ENCODE peak calls at places on chromosome 21, in five cellular contexts. O, Q, K, W and P are unnamed samples.

GRCh38 chr21:40047993-40048730 is 180.9 kb downstream of the PCP4 start:
- DNase-seq in Q (no peak), K (no peak), W (no peak), O (no peak), P (no peak)

GRCh38 chr21:38621132-38621531 is 122.9 kb upstream of the ERG start:
- DNase-seq in K (no peak), O (peak), W (no peak), Q (no peak), P (no peak)

GRCh38 chr21:29300547-29301138 is 1.9 kb downstream of the BACH1 start:
- DNase-seq in K (no peak), W (no peak), O (peak), Q (no peak), P (no peak)

GRCh38 chr21:44093761-44094160 is 13.4 kb upstream of the PWP2 start:
- DNase-seq in O (no peak), W (no peak), Q (no peak), K (no peak), P (no peak)

GRCh38 chr21:45523411-45524101 is 18.7 kb downstream of the SLC19A1 start:
- DNase-seq in W (no peak), K (no peak), O (no peak), Q (no peak), P (no peak)

GRCh38 chr21:45891388-45892155 is 90.0 kb upstream of the COL6A1 start:
- DNase-seq in W (no peak), O (no peak), K (no peak), Q (no peak), P (no peak)

GRCh38 chr21:20452935-20453334 is 545.3 kb upstream of the NCAM2 start:
- DNase-seq in O (no peak), Q (no peak), W (no peak), K (no peak), P (no peak)

GRCh38 chr21:45098867-45099266 is 24.5 kb downstream of the ADARB1 start:
- DNase-seq in W (no peak), Q (peak), K (no peak), O (peak), P (no peak)

GRCh38 chr21:33734326-33734725 is 92.0 kb downstream of the ITSN1 start:
- DNase-seq in K (no peak), Q (no peak), W (no peak), O (peak), P (no peak)

GRCh38 chr21:45224189-45224938 is 63.3 kb downstream of the POFUT2 start:
- DNase-seq in W (no peak), O (no peak), Q (no peak), K (no peak), P (peak)

GRCh38 chr21:38720074-38720473 is 85.7 kb upstream of the ETS2 start:
- DNase-seq in Q (no peak), W (no peak), O (no peak), K (no peak), P (no peak)

GRCh38 chr21:33976082-33976979 is 60.7 kb upstream of the ATP5PO start:
- DNase-seq in K (no peak), W (peak), O (no peak), Q (peak), P (peak)

GRCh38 chr21:34524671-34525601 is 12.9 kb upstream of the KCNE1 start:
- DNase-seq in Q (peak), K (no peak), W (no peak), O (no peak), P (peak)

GRCh38 chr21:38470762-38471161 is 27.5 kb downstream of the ERG start:
- DNase-seq in Q (no peak), O (no peak), K (no peak), W (no peak), P (no peak)

GRCh38 chr21:33152228-33153130 is 77.3 kb upstream of the IFNAR2 start:
- DNase-seq in W (no peak), O (no peak), Q (no peak), K (no peak), P (no peak)

GRCh38 chr21:44261191-44261631 is 486 bp downstream of the DNMT3L start:
- DNase-seq in Q (no peak), O (no peak), K (no peak), W (no peak), P (no peak)

GRCh38 chr21:45109831-45110492 is 35.6 kb downstream of the ADARB1 start:
- DNase-seq in W (no peak), K (no peak), O (peak), Q (no peak), P (no peak)

GRCh38 chr21:32475162-32475812 is 62.8 kb downstream of the EVA1C start:
- DNase-seq in O (no peak), K (no peak), Q (no peak), W (no peak), P (no peak)

GRCh38 chr21:39388038-39388810 is 39.3 kb upstream of the HMGN1 start:
- DNase-seq in Q (peak), W (no peak), O (peak), K (peak), P (peak)

GRCh38 chr21:26843912-26844257 is 1.3 kb downstream of the ADAMTS1 start:
- DNase-seq in O (peak), W (no peak), Q (peak), K (no peak), P (peak)

GRCh38 chr21:44062380-44062779 is 44.8 kb upstream of the PWP2 start:
- DNase-seq in W (no peak), Q (no peak), K (no peak), O (no peak), P (no peak)

DNA sequence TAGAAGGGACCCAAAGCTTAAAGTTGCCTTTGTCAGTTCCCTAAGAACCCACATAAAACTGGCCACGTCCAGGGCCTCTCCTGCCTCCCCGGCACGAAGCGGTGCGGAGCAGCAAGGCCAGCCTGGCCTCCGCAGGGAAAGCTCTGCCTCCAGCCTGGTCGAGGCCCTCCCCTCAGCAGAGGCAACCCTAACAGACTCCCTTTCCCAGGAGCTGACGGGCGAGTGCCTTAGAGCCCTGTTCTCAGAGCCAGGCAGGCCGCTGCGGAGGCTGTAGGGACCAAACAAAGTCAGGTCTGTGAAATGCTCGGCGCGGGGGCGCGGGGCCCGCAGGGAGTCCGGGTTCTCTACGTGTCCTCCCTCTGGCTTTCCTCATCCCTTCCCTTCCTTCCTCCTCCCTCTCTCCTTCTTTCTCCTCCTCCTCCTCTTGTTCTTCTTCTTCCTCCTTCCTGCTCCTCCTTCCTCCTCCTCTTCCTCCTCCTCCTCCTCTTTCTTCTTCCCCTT is 40.7 kb downstream of the RIPK4 start:
- DNase-seq in W (no peak), K (no peak), Q (peak), O (no peak), P (no peak)
- TF ChIP-seq EZH2 in W (no peak), K (no peak), Q (no peak), O (no peak), P (no peak)

DNA sequence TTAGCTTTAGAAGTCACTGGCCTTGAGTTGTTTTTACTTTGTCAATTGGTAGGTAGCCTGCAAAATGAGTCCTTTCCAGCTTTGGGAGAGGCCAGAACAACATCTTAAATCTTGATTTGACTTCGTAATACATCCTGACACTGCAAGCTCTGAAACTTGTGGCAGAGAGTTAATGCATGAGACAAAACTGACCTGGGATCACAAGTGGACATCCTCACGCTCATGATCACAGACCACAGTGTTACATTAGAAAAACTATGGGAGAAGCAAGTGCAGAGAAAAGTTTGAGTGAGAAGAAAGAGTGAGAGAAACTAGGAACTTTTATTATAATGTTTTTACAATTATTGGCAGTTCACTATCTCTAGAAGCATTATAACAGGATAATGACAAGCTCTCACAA is 550.9 kb downstream of the USP25 start:
- DNase-seq in K (no peak), O (no peak), W (no peak), Q (no peak), P (no peak)
- H2AFZ ChIP-seq in K (no peak), O (no peak), W (no peak), Q (peak), P (peak)

GRCh38 chr21:36916718-36917117 is 49.8 kb downstream of the HLCS start:
- DNase-seq in Q (no peak), K (no peak), O (peak), W (no peak), P (no peak)
- H3K4me3 ChIP-seq in Q (no peak), K (no peak), O (no peak), W (no peak), P (no peak)

DNA sequence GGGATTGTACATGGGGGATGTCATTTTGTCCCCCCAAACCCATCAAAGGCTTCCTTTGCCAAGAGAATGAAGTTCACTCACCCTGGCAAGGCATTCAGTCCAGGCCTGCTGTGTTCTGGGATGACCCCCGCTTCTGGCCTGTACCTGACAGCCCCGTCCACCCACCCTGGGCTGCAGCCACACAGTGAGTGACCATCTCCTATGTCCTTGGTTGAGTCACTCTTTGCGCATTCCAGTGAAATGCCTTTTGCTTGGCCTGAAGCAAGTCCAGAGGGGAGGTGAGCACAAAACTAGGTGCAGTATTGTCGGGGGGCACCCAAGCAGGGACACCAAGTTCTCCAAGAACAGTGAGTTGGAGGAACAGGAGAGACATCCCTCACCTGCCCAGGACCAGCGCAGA is 10.2 kb downstream of the TMPRSS3 start:
- DNase-seq in Q (no peak), O (no peak), W (no peak), K (no peak), P (no peak)
- TF ChIP-seq EZH2 in Q (no peak), O (no peak), W (no peak), K (no peak), P (no peak)